ENCODE peak calls at places on chromosome 10, in ten cellular contexts. Q is epithelial cell of proximal tubule; A is activated CD4-positive, alpha-beta T cell treated with anti-CD3 and anti-CD28 coated beads, Interleukin-2, amount 10 ng/mL, durations not matched to agents 7 days and 5 days; G is lower leg skin; X is Calu3; L is NCI-H2081; M is AG09309; T is CD4-positive, alpha-beta T cell; W is central memory CD8-positive, alpha-beta T cell; V is ureter. S is an unnamed sample.

GRCh38 chr10:3248526-3249255 is 76.1 kb upstream of the PITRM1 start:
- DNase-seq in Q (peak; percentile 70), A (no peak), G (no peak), X (peak; percentile 25), L (no peak), M (peak; percentile 79), T (no peak), W (no peak), V (no peak), S (no peak)

GRCh38 chr10:97648557-97649404 is 8.3 kb downstream of the PI4K2A start:
- DNase-seq in Q (peak; percentile 63), A (peak; percentile 25), G (no peak), X (peak; percentile 10), L (no peak), M (peak; percentile 68), T (no peak), W (peak; percentile 42), V (no peak), S (no peak)

GRCh38 chr10:99374526-99374925 is 45.4 kb downstream of the CNNM1 start:
- DNase-seq in Q (no peak), A (no peak), G (no peak), X (no peak), L (no peak), M (no peak), T (no peak), W (no peak), V (no peak), S (no peak)

GRCh38 chr10:100743626-100744135 is 1.7 kb upstream of the PAX2 start:
- DNase-seq in Q (no peak), A (peak; percentile 50), G (no peak), X (no peak), L (peak; percentile 16), M (no peak), T (peak; percentile 29), W (no peak), V (no peak), S (peak; percentile 90)

GRCh38 chr10:83333566-83333965 is 805.7 kb upstream of the GHITM start:
- DNase-seq in Q (no peak), A (no peak), G (no peak), X (no peak), L (no peak), M (no peak), T (no peak), W (no peak), V (no peak), S (no peak)

GRCh38 chr10:81082621-81083376 is 545.1 kb downstream of the SH2D4B start:
- DNase-seq in Q (no peak), A (no peak), G (no peak), X (no peak), L (no peak), M (no peak), T (no peak), W (no peak), V (no peak), S (no peak)

GRCh38 chr10:72248477-72249151 is 25.1 kb upstream of the DDIT4 start:
- DNase-seq in Q (no peak), A (peak; percentile 87), G (peak; percentile 96), X (peak; percentile 90), L (peak; percentile 14), M (no peak), T (peak; percentile 59), W (peak; percentile 68), V (peak; percentile 89), S (peak; percentile 62)

GRCh38 chr10:26790596-26790995 is 70.2 kb downstream of the ABI1 start:
- DNase-seq in Q (no peak), A (no peak), G (no peak), X (no peak), L (no peak), M (peak; percentile 14), T (no peak), W (no peak), V (no peak), S (no peak)

GRCh38 chr10:112184379-112184778 is 814 bp upstream of the GPAM start:
- DNase-seq in Q (no peak), A (no peak), G (no peak), X (no peak), L (no peak), M (no peak), T (no peak), W (no peak), V (no peak), S (no peak)

GRCh38 chr10:75043256-75044121 is 68.0 kb upstream of the SAMD8 start:
- DNase-seq in Q (no peak), A (peak; percentile 44), G (peak; percentile 83), X (no peak), L (no peak), M (no peak), T (peak; percentile 12), W (no peak), V (no peak), S (no peak)

GRCh38 chr10:34311679-34312078 is 503.4 kb downstream of the PARD3 start:
- DNase-seq in Q (no peak), A (no peak), G (no peak), X (no peak), L (no peak), M (no peak), T (no peak), W (no peak), V (no peak), S (no peak)

GRCh38 chr10:100339236-100339635 is 7.8 kb upstream of the SCD start:
- DNase-seq in Q (no peak), A (no peak), G (no peak), X (no peak), L (no peak), M (no peak), T (no peak), W (no peak), V (no peak), S (peak; percentile 26)

GRCh38 chr10:53918755-53919154 is 882.3 kb downstream of the PCDH15 start:
- DNase-seq in Q (no peak), A (no peak), G (no peak), X (no peak), L (no peak), M (no peak), T (no peak), W (no peak), V (no peak), S (no peak)

GRCh38 chr10:122042836-122043235 is 53.9 kb downstream of the TACC2 start:
- DNase-seq in Q (no peak), A (no peak), G (no peak), X (no peak), L (no peak), M (no peak), T (no peak), W (no peak), V (no peak), S (no peak)

GRCh38 chr10:72740526-72740925 is 48.6 kb downstream of the MCU start:
- DNase-seq in Q (peak; percentile 50), A (no peak), G (no peak), X (peak; percentile 66), L (peak; percentile 14), M (no peak), T (no peak), W (no peak), V (no peak), S (no peak)

GRCh38 chr10:108970016-108970415 is 953.3 kb downstream of the XPNPEP1 start:
- DNase-seq in Q (peak; percentile 1), A (peak; percentile 6), G (no peak), X (no peak), L (no peak), M (no peak), T (no peak), W (no peak), V (no peak), S (no peak)

GRCh38 chr10:112223725-112224124 is 40.2 kb upstream of the GPAM start:
- DNase-seq in Q (no peak), A (no peak), G (no peak), X (no peak), L (no peak), M (no peak), T (no peak), W (no peak), V (no peak), S (no peak)

GRCh38 chr10:13608246-13608853 is 21.6 kb downstream of the PRPF18 start:
- DNase-seq in Q (no peak), A (no peak), G (no peak), X (no peak), L (no peak), M (no peak), T (no peak), W (no peak), V (no peak), S (no peak)

GRCh38 chr10:21494221-21495001 is 31.1 kb downstream of the SKIDA1 start:
- DNase-seq in Q (no peak), A (no peak), G (peak; percentile 85), X (peak; percentile 18), L (no peak), M (no peak), T (no peak), W (no peak), V (peak; percentile 45), S (no peak)

GRCh38 chr10:86071145-86071544 is 295.4 kb downstream of the GRID1 start:
- DNase-seq in Q (no peak), A (no peak), G (peak; percentile 46), X (no peak), L (no peak), M (no peak), T (no peak), W (no peak), V (no peak), S (no peak)

GRCh38 chr10:104664205-104664604 is 23.1 kb downstream of the SORCS3 start:
- DNase-seq in Q (peak; percentile 60), A (no peak), G (no peak), X (no peak), L (no peak), M (no peak), T (no peak), W (no peak), V (no peak), S (no peak)

GRCh38 chr10:91034494-91035157 is 113.7 kb upstream of the ANKRD1 start:
- DNase-seq in Q (no peak), A (no peak), G (peak; percentile 91), X (no peak), L (no peak), M (no peak), T (no peak), W (no peak), V (peak; percentile 59), S (no peak)

GRCh38 chr10:29861811-29862505 is 197.4 kb downstream of the JCAD start:
- DNase-seq in Q (peak; percentile 74), A (no peak), G (no peak), X (no peak), L (no peak), M (peak; percentile 29), T (no peak), W (no peak), V (no peak), S (no peak)

GRCh38 chr10:25912796-25913195 is 21.2 kb upstream of the MYO3A start:
- DNase-seq in Q (no peak), A (no peak), G (no peak), X (no peak), L (no peak), M (no peak), T (no peak), W (no peak), V (no peak), S (no peak)

GRCh38 chr10:30701471-30702173 is 72.1 kb upstream of the LYZL2 start:
- DNase-seq in Q (no peak), A (peak; percentile 76), G (peak; percentile 76), X (peak; percentile 45), L (peak; percentile 9), M (no peak), T (peak; percentile 57), W (peak; percentile 66), V (no peak), S (peak; percentile 18)

GRCh38 chr10:88386878-88387773 is 196.0 kb downstream of the RNLS start:
- DNase-seq in Q (peak; percentile 79), A (no peak), G (no peak), X (peak; percentile 21), L (peak; percentile 36), M (no peak), T (no peak), W (no peak), V (peak; percentile 47), S (peak; percentile 9)

GRCh38 chr10:48937796-48938195 is 1.8 kb downstream of the LRRC18 start:
- DNase-seq in Q (no peak), A (no peak), G (no peak), X (no peak), L (no peak), M (no peak), T (no peak), W (no peak), V (no peak), S (no peak)

GRCh38 chr10:100303724-100304319 is 17.3 kb upstream of the BLOC1S2 start:
- DNase-seq in Q (no peak), A (no peak), G (no peak), X (no peak), L (peak; percentile 25), M (no peak), T (no peak), W (no peak), V (no peak), S (no peak)